ENCODE peak calls at places on chromosome 17, in six cellular contexts. G, H, D, I, Y and T are unnamed samples.

GRCh38 chr17:57372156-57372555 is 115.8 kb downstream of the MSI2 start:
- DNase-seq in I (no peak), D (no peak), Y (no peak), H (no peak), G (no peak), T (no peak)

GRCh38 chr17:38871247-38871991 is 1.6 kb downstream of the LASP1 start:
- DNase-seq in G (peak), Y (no peak), H (peak), I (no peak), D (peak), T (peak)

GRCh38 chr17:72985882-72986720 is 106.4 kb downstream of the SLC39A11 start:
- DNase-seq in I (peak), G (peak), H (peak), D (peak), Y (peak), T (no peak)

GRCh38 chr17:58913971-58914769 is 158.5 kb downstream of the PPM1E start:
- DNase-seq in Y (no peak), G (no peak), I (no peak), D (no peak), H (no peak), T (no peak)

GRCh38 chr17:77645441-77646430 is 312.8 kb upstream of the TNRC6C start:
- DNase-seq in Y (no peak), G (no peak), D (peak), H (peak), I (peak), T (no peak)

GRCh38 chr17:39167492-39167891 is 1.5 kb upstream of the ARL5C start:
- DNase-seq in I (peak), Y (no peak), D (no peak), G (no peak), H (no peak), T (no peak)

GRCh38 chr17:77476920-77477805 is 336.4 kb downstream of the SEC14L1 start:
- DNase-seq in I (no peak), Y (no peak), D (no peak), H (peak), G (peak), T (no peak)

GRCh38 chr17:73542323-73542722 is 101.9 kb downstream of the SDK2 start:
- DNase-seq in Y (no peak), D (peak), H (no peak), I (peak), G (no peak), T (no peak)

GRCh38 chr17:65332375-65332774 is 195.2 kb downstream of the RGS9 start:
- DNase-seq in Y (no peak), G (peak), H (no peak), I (no peak), D (no peak), T (no peak)

GRCh38 chr17:1563786-1564613 is 1.4 kb upstream of the PITPNA start:
- DNase-seq in G (no peak), D (no peak), H (no peak), I (no peak), Y (no peak), T (no peak)

GRCh38 chr17:50949128-50950001 is 83.2 kb upstream of the TOB1 start:
- DNase-seq in G (no peak), Y (peak), D (no peak), H (peak), I (peak), T (no peak)

GRCh38 chr17:79831367-79832210 is 7.7 kb downstream of the CBX4 start:
- DNase-seq in D (peak), H (peak), G (peak), Y (peak), I (no peak), T (no peak)

GRCh38 chr17:28949185-28950016 is 1.9 kb downstream of the PHF12 start:
- DNase-seq in Y (peak), H (peak), I (peak), G (peak), D (peak), T (no peak)

GRCh38 chr17:74276561-74277009 is 2.6 kb downstream of the DNAI2 start:
- DNase-seq in I (no peak), D (peak), H (no peak), G (no peak), Y (no peak), T (no peak)

GRCh38 chr17:47190770-47191169 is 1.7 kb upstream of the CDC27 start:
- DNase-seq in G (no peak), D (no peak), I (no peak), Y (no peak), H (no peak), T (no peak)

GRCh38 chr17:21241564-21241963 is 11.6 kb downstream of the NATD1 start:
- DNase-seq in Y (no peak), H (no peak), G (no peak), D (no peak), I (no peak), T (no peak)

GRCh38 chr17:39144414-39144813 is 7.0 kb downstream of the PLXDC1 start:
- DNase-seq in I (no peak), Y (no peak), G (peak), H (peak), D (no peak), T (peak)

GRCh38 chr17:57408064-57408811 is 151.9 kb downstream of the MSI2 start:
- DNase-seq in D (peak), H (no peak), G (no peak), Y (peak), I (no peak), T (no peak)

GRCh38 chr17:59427425-59427921 is 96.0 kb downstream of the YPEL2 start:
- DNase-seq in H (no peak), I (no peak), Y (no peak), G (no peak), D (no peak), T (no peak)

GRCh38 chr17:34076743-34077631 is 178.1 kb upstream of the CCL2 start:
- DNase-seq in Y (no peak), H (no peak), D (no peak), I (no peak), G (no peak), T (no peak)

GRCh38 chr17:17839792-17840707 is 3.3 kb upstream of the SREBF1 start:
- DNase-seq in D (peak), G (peak), I (peak), H (peak), Y (peak), T (peak)

GRCh38 chr17:78974635-78975591 is 4.8 kb downstream of the LGALS3BP start:
- DNase-seq in I (peak), Y (no peak), G (no peak), H (peak), D (no peak), T (no peak)

GRCh38 chr17:31582151-31582907 is 190.9 kb downstream of the RAB11FIP4 start:
- DNase-seq in H (peak), D (no peak), G (no peak), I (no peak), Y (peak), T (no peak)

GRCh38 chr17:73711184-73711583 is 66.9 kb upstream of the SDK2 start:
- DNase-seq in D (no peak), G (no peak), H (no peak), Y (no peak), I (no peak), T (no peak)

GRCh38 chr17:2830678-2831077 is 34.4 kb downstream of the RAP1GAP2 start:
- DNase-seq in H (no peak), G (no peak), Y (no peak), D (no peak), I (no peak), T (no peak)

GRCh38 chr17:76994237-76994637 is 126.0 kb downstream of the MGAT5B start:
- DNase-seq in Y (no peak), I (no peak), D (peak), G (no peak), H (no peak), T (no peak)

GRCh38 chr17:40952675-40953074 is 14.1 kb downstream of the KRT39 start:
- DNase-seq in H (no peak), Y (no peak), D (no peak), I (no peak), G (no peak), T (no peak)

DNA sequence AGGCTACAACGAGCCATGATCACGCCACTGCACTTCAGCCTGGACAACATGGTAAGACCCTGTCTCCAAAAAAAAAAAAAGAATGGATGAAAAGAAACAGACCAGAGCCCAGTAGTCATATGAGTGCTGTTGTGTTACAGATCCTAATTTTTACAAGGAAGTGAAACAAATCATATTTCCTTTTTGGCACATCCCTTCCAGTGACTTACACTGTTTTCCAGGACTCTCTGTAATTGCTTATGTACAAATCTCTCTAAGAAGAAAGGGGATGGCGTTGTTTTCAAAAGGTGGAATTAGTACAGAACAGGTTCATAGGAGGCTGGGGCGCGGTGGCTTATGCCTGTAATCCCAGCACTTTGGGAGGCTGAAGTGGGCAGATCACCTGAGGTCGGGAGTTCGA is 19.8 kb upstream of the ZNF594 start:
- DNase-seq in G (no peak), H (no peak), Y (no peak), D (no peak), I (no peak), T (no peak)
- TF ChIP-seq CTCF in G (no peak), H (no peak), Y (no peak), D (no peak), I (no peak), T (no peak)

GRCh38 chr17:5431929-5432556 is 6.9 kb downstream of the C1QBP start:
- DNase-seq in G (no peak), Y (no peak), D (no peak), I (no peak), H (no peak), T (no peak)

GRCh38 chr17:5424909-5425308 is 4.9 kb downstream of the RPAIN start:
- DNase-seq in G (no peak), I (no peak), D (no peak), Y (no peak), H (no peak), T (no peak)

GRCh38 chr17:5425826-5426225 is 5.8 kb downstream of the RPAIN start:
- DNase-seq in H (no peak), Y (no peak), D (no peak), I (no peak), G (no peak), T (no peak)

GRCh38 chr17:5434984-5435383 is 4.0 kb downstream of the C1QBP start:
- DNase-seq in D (no peak), H (no peak), G (no peak), I (peak), Y (no peak), T (no peak)

GRCh38 chr17:5430413-5430999 is 8.4 kb downstream of the C1QBP start:
- DNase-seq in G (no peak), D (no peak), H (no peak), Y (no peak), I (no peak), T (no peak)
- TF ChIP-seq CTCF in G (no peak), D (no peak), H (no peak), Y (no peak), I (no peak), T (no peak)

GRCh38 chr17:64080174-64080618 is 49.7 kb downstream of the ERN1 start:
- DNase-seq in H (no peak), D (no peak), Y (no peak), I (peak), G (no peak), T (no peak)

GRCh38 chr17:64081802-64082799 is 47.8 kb downstream of the ERN1 start:
- DNase-seq in D (no peak), I (peak), G (peak), H (no peak), Y (no peak), T (no peak)

GRCh38 chr17:64073771-64074703 is 53.6 kb upstream of the ICAM2 start:
- DNase-seq in I (no peak), Y (peak), G (no peak), H (no peak), D (no peak), T (no peak)

GRCh38 chr17:64074704-64075484 is 54.5 kb upstream of the ICAM2 start:
- DNase-seq in I (no peak), G (no peak), H (no peak), D (no peak), Y (no peak), T (no peak)

DNA sequence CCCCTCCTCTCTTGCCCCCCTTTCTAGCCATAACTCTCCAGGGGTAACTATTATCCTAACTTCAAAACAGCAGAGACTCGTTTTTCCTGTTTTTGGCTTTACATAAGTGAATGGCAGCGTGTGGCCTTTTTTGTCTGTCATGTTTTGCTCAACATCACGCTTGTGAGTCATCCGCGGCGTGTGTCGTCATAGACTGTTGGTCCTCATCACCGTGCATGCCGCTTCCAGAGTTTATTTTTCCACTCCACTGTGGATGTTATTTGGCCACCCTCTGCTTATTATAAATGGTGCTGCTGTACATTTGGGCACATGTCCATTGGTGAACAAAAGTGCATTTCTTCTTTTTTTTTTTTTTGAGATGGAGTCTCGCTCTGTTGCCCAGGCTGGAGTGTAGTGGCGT is 52.5 kb downstream of the ERN1 start:
- DNase-seq in H (no peak), G (peak), D (no peak), I (no peak), Y (no peak), T (peak)
- TF ChIP-seq CTCF in H (no peak), G (no peak), D (no peak), I (no peak), Y (no peak), T (no peak)

GRCh38 chr17:82878545-82878944 is 38.7 kb upstream of the ZNF750 start:
- DNase-seq in D (no peak), G (no peak), H (no peak), Y (no peak), I (no peak), T (no peak)

GRCh38 chr17:82875418-82875856 is 35.6 kb upstream of the ZNF750 start:
- DNase-seq in D (peak), I (no peak), G (peak), H (no peak), Y (no peak), T (no peak)

GRCh38 chr17:82876149-82876548 is 36.3 kb upstream of the ZNF750 start:
- DNase-seq in D (no peak), G (peak), H (no peak), Y (no peak), I (no peak), T (no peak)

GRCh38 chr17:82879241-82879640 is 39.4 kb upstream of the ZNF750 start:
- DNase-seq in H (no peak), G (no peak), D (no peak), Y (no peak), I (no peak), T (no peak)

GRCh38 chr17:82876602-82877391 is 37.0 kb upstream of the ZNF750 start:
- DNase-seq in H (peak), Y (no peak), D (peak), G (peak), I (peak), T (no peak)
- TF ChIP-seq CTCF in H (no peak), Y (no peak), D (peak), G (no peak), I (peak), T (no peak)

DNA sequence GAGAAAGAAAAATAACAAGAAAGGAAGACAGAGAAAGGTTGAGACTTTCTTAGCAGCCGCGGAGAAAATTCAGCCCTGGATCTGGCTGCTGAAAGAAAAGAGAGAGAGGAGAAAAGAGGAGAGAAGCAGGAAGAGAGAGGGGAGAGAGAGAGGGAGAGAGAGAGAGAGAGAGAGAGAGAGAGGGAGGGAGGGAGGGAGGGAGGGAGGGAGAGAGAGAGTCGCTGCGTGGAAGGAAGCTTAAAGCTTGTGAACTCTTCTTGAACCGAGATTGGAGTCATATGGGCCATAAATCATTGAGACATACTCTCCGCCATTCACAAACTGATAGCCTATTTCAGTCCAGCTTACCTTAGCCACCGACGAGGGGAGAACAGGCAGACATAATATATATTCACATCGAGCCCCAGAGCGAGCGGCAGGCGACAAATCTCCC is 10.3 kb upstream of the HOXB2 start:
- DNase-seq in Y (no peak), G (no peak), I (peak), H (no peak), D (no peak), T (no peak)
- TF ChIP-seq CTCF in Y (no peak), G (peak), I (no peak), H (no peak), D (no peak), T (no peak)